ENCODE peak calls at places on chromosomes 2 and 18, in four cellular contexts. H is GM12878, U is HepG2, S is K562. O is an unnamed sample.

GRCh38 chr2:5389740-5390139 is 302.4 kb upstream of the SOX11 start:
- DNase-seq in S (no peak), U (no peak), H (no peak), O (no peak)

GRCh38 chr2:233445152-233445830 is 91.0 kb downstream of the DGKD start:
- DNase-seq in H (no peak), U (no peak), S (no peak), O (no peak)

GRCh38 chr2:72028996-72029395 is 118.7 kb downstream of the CYP26B1 start:
- DNase-seq in S (no peak), U (no peak), H (no peak), O (no peak)

GRCh38 chr2:25905126-25905525 is 26.8 kb upstream of the ASXL2 start:
- DNase-seq in S (peak; percentile 2), H (no peak), U (no peak), O (no peak)

GRCh38 chr2:219570924-219571310 is 422 bp downstream of the OBSL1 start:
- DNase-seq in S (no peak), H (no peak), U (no peak), O (no peak)

GRCh38 chr2:69385443-69386151 is 1.4 kb downstream of the GFPT1 start:
- DNase-seq in S (peak; percentile 22), U (no peak), H (no peak), O (peak; percentile 54)

GRCh38 chr2:16104345-16105177 is 164.2 kb downstream of the MYCN start:
- DNase-seq in H (no peak), U (peak; percentile 65), S (no peak), O (no peak)

GRCh38 chr2:121485039-121485438 is 45.6 kb upstream of the RNU4ATAC start:
- DNase-seq in U (no peak), S (no peak), H (no peak), O (no peak)

GRCh38 chr2:120878970-120879369 is 143.3 kb downstream of the GLI2 start:
- DNase-seq in S (no peak), H (no peak), U (no peak), O (no peak)

GRCh38 chr2:12032421-12032820 is 286.0 kb downstream of the LPIN1 start:
- DNase-seq in S (no peak), U (no peak), H (peak; percentile 71), O (no peak)

GRCh38 chr2:44010266-44010665 is 14.5 kb upstream of the LRPPRC start:
- DNase-seq in U (no peak), H (no peak), S (no peak), O (no peak)

GRCh38 chr18:46916551-46917107 is 678 bp downstream of the PIAS2 start:
- DNase-seq in U (peak; percentile 17), H (no peak), S (no peak), O (no peak)

GRCh38 chr2:230865766-230866703 is 1.3 kb downstream of the ITM2C start:
- DNase-seq in S (peak; percentile 23), U (no peak), H (no peak), O (no peak)

GRCh38 chr18:52826994-52827393 is 487.0 kb downstream of the DCC start:
- DNase-seq in U (no peak), H (no peak), S (no peak), O (no peak)

GRCh38 chr2:172995323-172996244 is 80.1 kb upstream of the MAP3K20 start:
- DNase-seq in U (peak; percentile 86), S (no peak), H (no peak), O (no peak)

GRCh38 chr2:96831679-96832078 is 12.1 kb downstream of the ANKRD23 start:
- DNase-seq in H (no peak), S (no peak), U (no peak), O (no peak)

GRCh38 chr2:96832751-96833507 is 10.9 kb downstream of the ANKRD23 start:
- DNase-seq in U (no peak), S (no peak), H (no peak), O (no peak)

GRCh38 chr2:96835830-96836229 is 8.0 kb downstream of the ANKRD23 start:
- DNase-seq in H (no peak), U (no peak), S (no peak), O (no peak)

GRCh38 chr2:96830064-96830562 is 13.7 kb downstream of the ANKRD23 start:
- DNase-seq in H (no peak), U (no peak), S (peak; percentile 43), O (no peak)

GRCh38 chr2:96832401-96832750 is 11.4 kb downstream of the ANKRD23 start:
- DNase-seq in H (no peak), S (no peak), U (no peak), O (no peak)
- TF ChIP-seq REST in H (no peak), S (no peak), U (no peak), O (no peak)

GRCh38 chr2:128568106-128568505 is 249.4 kb upstream of the HS6ST1 start:
- DNase-seq in H (no peak), S (no peak), U (no peak), O (no peak)
- TF ChIP-seq SRF in H (no peak), S (no peak), U (no peak), O (no peak)

DNA sequence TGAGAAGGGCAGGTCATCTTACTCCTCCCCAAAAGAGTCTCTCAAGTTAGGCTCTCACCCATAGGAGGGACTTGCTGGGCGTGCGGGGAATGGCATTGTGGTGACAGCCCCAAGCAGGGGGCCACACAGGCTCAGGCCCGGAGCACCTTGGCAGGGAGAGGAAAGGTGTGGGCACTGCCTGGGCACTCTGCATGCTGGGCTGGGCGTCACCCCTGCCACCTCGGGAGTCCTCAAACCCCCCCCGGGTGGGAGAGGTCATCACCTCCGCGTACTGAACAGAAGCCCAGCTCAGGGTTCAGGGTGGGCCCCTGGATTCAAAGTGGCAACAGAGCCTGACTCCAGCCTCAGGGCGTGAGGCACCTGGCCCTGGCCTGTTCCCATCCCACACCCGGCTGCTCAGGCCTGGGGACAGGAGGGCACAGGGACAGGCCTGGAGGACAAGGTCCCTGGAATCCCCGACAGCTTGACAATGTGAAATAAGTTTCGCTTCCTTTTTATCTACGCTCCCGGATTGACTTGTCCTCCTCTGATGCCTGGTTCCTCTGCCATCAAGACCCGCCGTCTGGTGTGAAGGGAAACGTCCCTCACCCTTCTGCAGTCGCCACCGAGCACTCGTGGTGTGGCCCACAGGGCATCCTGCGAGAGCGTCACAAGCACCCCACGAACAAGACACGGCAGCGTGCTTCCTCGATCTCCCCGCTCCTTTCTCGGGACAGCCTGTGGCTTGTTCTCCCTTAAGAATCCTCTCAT is 97.8 kb downstream of the HDAC4 start:
- DNase-seq in S (no peak), U (no peak), H (no peak), O (no peak)
- H3K27ac ChIP-seq in S (no peak overlapping the region), U (no peak overlapping the region), H (no peak overlapping the region), O (no peak overlapping the region)

GRCh38 chr2:29525921-29526320 is 395.5 kb downstream of the ALK start:
- DNase-seq in U (no peak), H (no peak), S (no peak), O (no peak)
- TF ChIP-seq REST in U (no peak), H (no peak), S (no peak), O (no peak)

GRCh38 chr2:32558492-32558891 is 69.4 kb upstream of the TTC27 start:
- DNase-seq in H (no peak), S (no peak), U (no peak), O (no peak)

GRCh38 chr2:32559136-32559535 is 68.7 kb upstream of the TTC27 start:
- DNase-seq in S (no peak), H (no peak), U (no peak), O (no peak)

GRCh38 chr2:32553829-32554432 is 73.9 kb upstream of the TTC27 start:
- DNase-seq in U (peak; percentile 43), H (peak; percentile 19), S (peak; percentile 51), O (peak; percentile 12)
- TF ChIP-seq SRF in U (no peak), H (no peak), S (no peak), O (no peak)

DNA sequence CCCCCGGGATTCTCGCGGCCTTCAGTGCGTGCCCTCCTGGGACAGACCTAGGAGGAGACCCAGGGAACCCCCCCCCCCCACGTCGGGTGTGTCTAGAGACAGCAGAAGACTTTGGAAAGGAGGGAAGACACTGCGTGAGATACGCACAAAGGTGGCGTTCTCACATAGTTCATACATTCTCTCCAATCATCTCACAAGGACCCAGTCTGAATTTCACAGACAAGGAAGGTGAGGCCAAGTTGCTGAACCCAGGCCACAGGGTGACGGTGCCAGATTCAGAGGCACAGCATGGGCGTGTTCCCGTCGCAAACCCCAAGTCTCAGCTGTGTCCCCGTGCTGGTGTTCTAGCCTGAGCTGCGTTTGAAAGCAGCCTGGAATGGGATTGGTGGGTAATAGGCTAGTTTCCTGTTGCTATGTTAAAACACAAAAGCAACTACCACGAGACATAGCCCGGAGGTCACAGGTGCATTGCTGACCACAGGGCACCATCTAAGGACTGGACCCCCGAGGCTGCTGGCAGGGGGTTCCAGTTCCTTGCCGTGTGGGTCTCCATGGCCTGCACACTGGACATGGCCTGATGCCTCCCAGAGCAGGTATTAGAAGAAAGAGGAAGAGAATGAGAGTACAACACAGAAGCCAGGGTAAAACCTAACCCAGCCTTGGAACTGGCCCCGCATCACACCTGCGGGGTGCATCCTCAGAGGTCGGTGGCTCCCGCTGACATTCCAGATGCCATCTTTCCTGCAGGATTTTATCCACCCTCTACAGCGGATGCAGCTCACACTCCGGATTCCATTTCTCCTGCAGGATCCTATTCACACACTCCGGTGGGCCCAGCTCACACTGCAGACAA is 1.1 kb upstream of the PXDN start:
- DNase-seq in S (no peak), H (no peak), U (no peak), O (no peak)
- H3K27ac ChIP-seq in S (no peak overlapping the region), H (no peak overlapping the region), U (no peak overlapping the region), O (no peak overlapping the region)

DNA sequence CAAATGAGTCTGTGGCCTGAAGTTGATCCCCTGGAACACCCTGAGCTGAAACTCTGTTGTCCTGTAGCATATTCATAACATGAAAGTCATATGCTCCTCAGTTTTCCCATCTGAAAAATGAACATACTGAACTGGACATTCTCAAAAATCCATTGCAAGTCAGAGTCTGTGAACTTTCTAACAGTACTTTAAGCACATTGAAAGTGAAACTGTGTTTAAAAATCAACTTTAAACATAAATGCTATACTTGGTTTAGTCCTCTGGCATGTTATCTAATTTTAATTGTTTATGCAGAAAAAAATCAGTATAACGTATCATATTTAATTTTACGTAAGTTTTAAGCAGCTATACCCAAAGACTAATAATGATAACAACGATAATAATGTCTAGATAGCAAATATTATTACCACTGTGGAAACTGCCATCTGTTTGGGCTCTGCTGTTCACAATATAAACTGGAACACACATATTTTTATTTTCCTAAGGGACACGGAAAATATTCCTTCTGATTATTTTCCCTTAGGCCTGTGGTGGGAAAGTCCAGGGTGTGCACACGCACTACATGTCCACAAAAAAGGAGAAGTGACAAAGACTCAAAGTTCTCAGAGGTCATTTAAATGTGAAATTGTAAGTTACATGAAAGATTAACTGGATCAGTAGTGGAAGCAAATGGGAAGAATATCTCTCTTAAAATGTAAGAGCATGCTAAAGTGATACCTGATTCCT is 56.1 kb upstream of the TTN start:
- DNase-seq in H (no peak), U (no peak), S (no peak), O (no peak)
- TF ChIP-seq REST in H (no peak), U (no peak), S (no peak), O (no peak)

O was measured in HCT116.